ENCODE peak calls at places on chromosomes 13 and 19, in four cellular contexts. F is CD8-positive, alpha-beta T cell; P is lung; L is spleen. M is an unnamed sample.

GRCh38 chr19:35055715-35056179 is 14.2 kb downstream of the HPN start:
- DNase-seq in P (no peak), L (no peak), F (no peak), M (peak; percentile 90)

GRCh38 chr13:44364601-44365000 is 9.0 kb upstream of the SERP2 start:
- DNase-seq in L (no peak), F (no peak), P (no peak), M (no peak)

GRCh38 chr19:45091031-45091918 is 1.7 kb upstream of the PPP1R37 start:
- DNase-seq in F (peak; percentile 95), P (peak; percentile 98), L (peak; percentile 99), M (peak; percentile 100)

GRCh38 chr13:31982124-31982523 is 49.5 kb upstream of the FRY start:
- DNase-seq in P (no peak), L (no peak), F (no peak), M (no peak)

GRCh38 chr13:96636310-96636709 is 358.0 kb downstream of the OXGR1 start:
- DNase-seq in P (no peak), F (no peak), L (no peak), M (no peak)

GRCh38 chr13:71677114-71677513 is 189.9 kb downstream of the DACH1 start:
- DNase-seq in P (no peak), L (no peak), F (no peak), M (no peak)

GRCh38 chr13:52830946-52831345 is 17.5 kb downstream of the PCDH8 start:
- DNase-seq in L (no peak), F (no peak), P (no peak), M (no peak)

GRCh38 chr13:48646791-48647190 is 6.9 kb upstream of the CYSLTR2 start:
- DNase-seq in F (no peak), L (no peak), P (no peak), M (no peak)

GRCh38 chr13:96229356-96229755 is 139.4 kb downstream of the HS6ST3 start:
- DNase-seq in P (no peak), L (no peak), F (no peak), M (peak; percentile 72)

GRCh38 chr13:44259045-44260042 is 114.3 kb upstream of the SERP2 start:
- DNase-seq in F (peak; percentile 40), P (peak; percentile 60), L (no peak), M (no peak)

GRCh38 chr19:15466851-15467733 is 2.7 kb upstream of the RASAL3 start:
- DNase-seq in F (peak; percentile 47), L (peak; percentile 67), P (no peak), M (no peak)

GRCh38 chr13:28137556-28137955 is 789 bp upstream of the PAN3 start:
- DNase-seq in F (no peak), P (no peak), L (no peak), M (no peak)

GRCh38 chr13:28140433-28141125 is 2.2 kb downstream of the PAN3 start:
- DNase-seq in P (no peak), F (no peak), L (no peak), M (peak; percentile 52)

GRCh38 chr13:28136916-28137315 is 1.4 kb upstream of the PAN3 start:
- DNase-seq in L (no peak), F (no peak), P (no peak), M (no peak)

GRCh38 chr13:28138756-28139470 is 568 bp downstream of the PAN3 start:
- DNase-seq in L (peak; percentile 96), F (peak; percentile 87), P (peak; percentile 89), M (peak; percentile 85)

GRCh38 chr13:28138012-28138755 is at the start of gene PAN3:
- DNase-seq in L (peak; percentile 99), F (peak; percentile 88), P (peak; percentile 91), M (peak; percentile 91)
- TF ChIP-seq CTCF in L (no peak), F (no peak), P (no peak), M (peak; percentile 13)

DNA sequence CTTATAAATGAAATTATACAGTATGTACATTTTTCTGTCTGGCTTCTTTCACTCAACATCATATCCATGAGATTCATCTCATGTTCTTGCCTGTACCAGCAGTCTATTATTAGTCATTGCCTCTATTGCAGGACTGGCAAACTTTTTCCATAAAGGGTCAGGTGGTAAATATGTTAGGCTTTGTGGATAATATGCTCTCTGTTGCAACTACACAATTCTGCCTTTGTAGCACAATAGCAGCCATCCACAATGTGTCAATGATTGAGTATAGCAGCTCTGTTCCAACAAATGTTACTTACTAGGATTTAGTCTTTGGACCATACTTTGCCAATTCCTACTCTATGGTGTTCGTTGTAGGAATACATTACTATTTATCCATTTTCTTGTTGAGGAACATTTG is 304.4 kb downstream of the DCT start:
- DNase-seq in F (no peak), L (no peak), P (no peak), M (no peak)
- TF ChIP-seq CTCF in F (no peak), L (no peak), P (no peak), M (no peak)

GRCh38 chr13:36094478-36094877 is 36.7 kb downstream of the DCLK1 start:
- DNase-seq in P (no peak), F (no peak), L (no peak), M (peak; percentile 41)
- TF ChIP-seq CTCF in P (no peak), F (no peak), L (no peak), M (peak; percentile 55)

GRCh38 chr13:61466280-61466679 is 50.6 kb upstream of the PCDH20 start:
- DNase-seq in P (no peak), F (no peak), L (no peak), M (peak; percentile 57)
- TF ChIP-seq CTCF in P (no peak), F (no peak), L (no peak), M (peak; percentile 69)

GRCh38 chr19:53659292-53659691 is 27.5 kb downstream of the DPRX start:
- DNase-seq in L (no peak), P (no peak), F (no peak), M (peak; percentile 94)
- TF ChIP-seq CTCF in L (no peak), P (peak; percentile 28), F (no peak), M (peak; percentile 77)